ENCODE peak calls at places on chromosomes 4 and X, in four cellular contexts. One of them, this sample, is unnamed.

GRCh38 chr4:3342182-3342854 is 49.5 kb downstream of the RGS12 start:
- DNase-seq in Peyer's patch: no peak
- DNase-seq in GM13976: no peak
- DNase-seq in heart right ventricle: no peak
- DNase-seq in this sample: no peak

GRCh38 chrX:149630681-149631292 is 805 bp downstream of the TMEM185A start:
- DNase-seq in Peyer's patch: no peak
- DNase-seq in GM13976: no peak
- DNase-seq in heart right ventricle: peak; percentile 11
- DNase-seq in this sample: no peak

GRCh38 chrX:7112071-7112470 is 35.4 kb upstream of the STS start:
- DNase-seq in Peyer's patch: no peak
- DNase-seq in GM13976: no peak
- DNase-seq in heart right ventricle: no peak
- DNase-seq in this sample: no peak

GRCh38 chr4:126604273-126604867 is 1028.4 kb upstream of the INTU start:
- DNase-seq in Peyer's patch: no peak
- DNase-seq in GM13976: peak; percentile 20
- DNase-seq in heart right ventricle: no peak
- DNase-seq in this sample: peak; percentile 29

GRCh38 chrX:149871940-149872339 is 9.0 kb upstream of the MAGEA8 start:
- DNase-seq in Peyer's patch: no peak
- DNase-seq in GM13976: peak; percentile 47
- DNase-seq in heart right ventricle: peak; percentile 3
- DNase-seq in this sample: peak; percentile 58

GRCh38 chr4:3781193-3781886 is 15.2 kb downstream of the ADRA2C start:
- DNase-seq in Peyer's patch: no peak
- DNase-seq in GM13976: no peak
- DNase-seq in heart right ventricle: no peak
- DNase-seq in this sample: peak; percentile 28

GRCh38 chrX:46547857-46548256 is 2.6 kb upstream of the ZNF674 start:
- DNase-seq in Peyer's patch: peak; percentile 10
- DNase-seq in GM13976: no peak
- DNase-seq in heart right ventricle: no peak
- DNase-seq in this sample: no peak

GRCh38 chrX:114615765-114616164 is 31.9 kb downstream of the HTR2C start:
- DNase-seq in Peyer's patch: no peak
- DNase-seq in GM13976: no peak
- DNase-seq in heart right ventricle: no peak
- DNase-seq in this sample: no peak

GRCh38 chrX:135213200-135213844 is 38.5 kb upstream of the ETDA start:
- DNase-seq in Peyer's patch: no peak
- DNase-seq in GM13976: no peak
- DNase-seq in heart right ventricle: no peak
- DNase-seq in this sample: peak; percentile 15

GRCh38 chrX:115948018-115948923 is 222.3 kb upstream of the AGTR2 start:
- DNase-seq in Peyer's patch: peak; percentile 61
- DNase-seq in GM13976: peak; percentile 25
- DNase-seq in heart right ventricle: no peak
- DNase-seq in this sample: no peak

GRCh38 chrX:9622128-9622527 is 143.5 kb downstream of the GPR143 start:
- DNase-seq in Peyer's patch: no peak
- DNase-seq in GM13976: no peak
- DNase-seq in heart right ventricle: no peak
- DNase-seq in this sample: no peak

GRCh38 chr4:112523764-112524505 is 8.0 kb upstream of the NEUROG2 start:
- DNase-seq in Peyer's patch: peak; percentile 84
- DNase-seq in GM13976: peak; percentile 89
- DNase-seq in heart right ventricle: no peak
- DNase-seq in this sample: peak; percentile 92

GRCh38 chr4:56544573-56545131 is 39.1 kb downstream of the ARL9 start:
- DNase-seq in Peyer's patch: peak; percentile 91
- DNase-seq in GM13976: peak; percentile 88
- DNase-seq in heart right ventricle: peak; percentile 80
- DNase-seq in this sample: peak; percentile 81

GRCh38 chr4:170374770-170375169 is 285.0 kb upstream of the AADAT start:
- DNase-seq in Peyer's patch: peak; percentile 71
- DNase-seq in GM13976: peak; percentile 45
- DNase-seq in heart right ventricle: no peak
- DNase-seq in this sample: peak; percentile 76

GRCh38 chrX:143634701-143635442 is 1.0 kb downstream of the SLITRK4 start:
- DNase-seq in Peyer's patch: no peak
- DNase-seq in GM13976: no peak
- DNase-seq in heart right ventricle: no peak
- DNase-seq in this sample: no peak

GRCh38 chr4:66016240-66016639 is 346.0 kb upstream of the EPHA5 start:
- DNase-seq in Peyer's patch: no peak
- DNase-seq in GM13976: no peak
- DNase-seq in heart right ventricle: no peak
- DNase-seq in this sample: no peak
- TF ChIP-seq CTCF in Peyer's patch: no peak
- TF ChIP-seq CTCF in GM13976: no peak
- TF ChIP-seq CTCF in heart right ventricle: no peak
- TF ChIP-seq CTCF in this sample: no peak

GRCh38 chrX:100649550-100650356 is 5.8 kb downstream of the SRPX2 start:
- DNase-seq in Peyer's patch: peak; percentile 78
- DNase-seq in GM13976: no peak
- DNase-seq in heart right ventricle: peak; percentile 48
- DNase-seq in this sample: no peak

GRCh38 chrX:100652266-100652665 is 8.3 kb downstream of the SRPX2 start:
- DNase-seq in Peyer's patch: no peak
- DNase-seq in GM13976: no peak
- DNase-seq in heart right ventricle: no peak
- DNase-seq in this sample: no peak

GRCh38 chrX:100658936-100659335 is 14.9 kb downstream of the SRPX2 start:
- DNase-seq in Peyer's patch: no peak
- DNase-seq in GM13976: no peak
- DNase-seq in heart right ventricle: no peak
- DNase-seq in this sample: no peak

GRCh38 chrX:100650841-100651240 is 6.8 kb downstream of the SRPX2 start:
- DNase-seq in Peyer's patch: no peak
- DNase-seq in GM13976: no peak
- DNase-seq in heart right ventricle: no peak
- DNase-seq in this sample: no peak

DNA sequence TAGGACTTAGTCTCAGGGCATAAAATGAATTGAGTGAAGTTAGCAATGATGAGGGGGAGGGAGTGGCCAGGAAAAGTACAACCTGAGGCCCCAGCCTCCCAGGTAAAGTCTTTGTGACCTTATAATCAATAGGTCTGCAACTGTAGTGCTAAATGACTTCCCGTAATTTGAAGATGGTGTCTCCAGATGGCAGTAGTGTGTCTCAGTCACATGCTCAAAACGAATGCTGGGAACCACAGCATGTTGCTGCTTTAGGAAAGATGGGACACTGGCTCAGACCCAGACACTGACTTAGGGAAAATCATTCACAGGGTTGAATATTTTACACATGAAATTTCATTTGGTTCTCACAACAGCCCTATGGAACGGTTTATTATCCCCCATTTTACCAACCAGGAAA is 10.3 kb downstream of the SRPX2 start:
- DNase-seq in Peyer's patch: peak; percentile 50
- DNase-seq in GM13976: no peak
- DNase-seq in heart right ventricle: no peak
- DNase-seq in this sample: no peak
- TF ChIP-seq CTCF in Peyer's patch: no peak
- TF ChIP-seq CTCF in GM13976: no peak
- TF ChIP-seq CTCF in heart right ventricle: no peak
- TF ChIP-seq CTCF in this sample: peak; percentile 5

GRCh38 chr4:9782136-9782436 is 652 bp downstream of the DRD5 start:
- DNase-seq in Peyer's patch: no peak
- DNase-seq in GM13976: no peak
- DNase-seq in heart right ventricle: no peak
- DNase-seq in this sample: no peak

GRCh38 chr4:9785926-9786325 is 4.5 kb downstream of the DRD5 start:
- DNase-seq in Peyer's patch: peak; percentile 67
- DNase-seq in GM13976: no peak
- DNase-seq in heart right ventricle: no peak
- DNase-seq in this sample: no peak

DNA sequence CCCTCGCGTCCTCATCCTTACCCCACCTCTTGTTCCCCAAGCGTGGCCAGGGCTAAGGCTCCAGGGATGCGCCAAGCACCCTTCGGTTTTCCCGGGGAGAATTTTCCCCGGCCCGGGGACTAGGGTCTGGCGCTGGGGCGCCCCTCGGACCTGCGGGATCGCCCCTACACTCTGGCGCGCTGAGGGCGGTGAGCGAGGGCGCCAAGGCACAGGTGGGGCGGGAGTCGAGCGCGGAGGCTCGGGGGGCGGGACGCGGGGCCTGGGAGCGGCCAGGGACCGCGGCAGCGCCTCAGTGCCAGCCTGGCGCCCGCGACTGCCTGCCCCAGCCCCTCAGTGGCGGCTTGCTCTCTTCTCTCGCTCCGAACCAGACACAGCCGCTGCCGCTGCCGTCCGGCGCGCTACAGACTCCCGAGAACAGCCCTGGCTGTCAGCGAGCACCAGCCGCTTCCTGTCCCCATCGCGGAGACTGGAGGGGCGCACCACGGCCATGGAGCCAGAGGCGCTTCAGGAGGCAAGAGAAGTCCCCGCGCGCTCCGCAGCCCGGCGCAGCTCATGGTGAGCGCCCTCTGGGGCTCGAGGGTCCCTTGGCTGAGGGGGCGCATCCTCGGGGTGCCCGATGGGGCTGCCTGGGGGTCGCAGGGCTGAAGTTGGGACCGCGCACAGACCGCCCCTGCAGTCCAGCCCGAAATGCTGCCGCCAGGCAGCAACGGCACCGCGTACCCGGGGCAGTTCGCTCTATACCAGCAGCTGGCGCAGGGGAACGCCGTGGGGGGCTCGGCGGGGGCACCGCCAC is at the start of gene DRD5:
- DNase-seq in Peyer's patch: no peak
- DNase-seq in GM13976: no peak
- DNase-seq in heart right ventricle: no peak
- DNase-seq in this sample: no peak
- TF ChIP-seq CTCF in Peyer's patch: no peak
- TF ChIP-seq CTCF in GM13976: no peak
- TF ChIP-seq CTCF in heart right ventricle: no peak
- TF ChIP-seq CTCF in this sample: no peak

GRCh38 chrX:70422886-70423336 is at the start of gene GDPD2:
- DNase-seq in Peyer's patch: peak; percentile 61
- DNase-seq in GM13976: no peak
- DNase-seq in heart right ventricle: no peak
- DNase-seq in this sample: no peak
- TF ChIP-seq CTCF in Peyer's patch: no peak
- TF ChIP-seq CTCF in GM13976: no peak
- TF ChIP-seq CTCF in heart right ventricle: no peak
- TF ChIP-seq CTCF in this sample: no peak

This sample was measured in GM12865.